ENCODE peak calls at places on chromosomes 11 and 22, in ten cellular contexts. R, A, J, L, H, N, C, B, X and K are unnamed samples.

GRCh38 chr22:46845281-46846153 is 83.1 kb downstream of the TBC1D22A start:
- DNase-seq in H (no peak), B (no peak), J (no peak), R (no peak), X (no peak), A (no peak), C (no peak), N (no peak), L (peak; percentile 81), K (no peak)

GRCh38 chr11:88522624-88523361 is 185.3 kb upstream of the CTSC start:
- DNase-seq in X (no peak), J (no peak), B (no peak), N (no peak), C (no peak), A (no peak), R (no peak), L (no peak), H (no peak), K (no peak)

GRCh38 chr11:63614136-63614664 is at the start of gene PLAAT3:
- DNase-seq in J (peak; percentile 76), A (peak; percentile 94), N (peak; percentile 64), L (peak; percentile 30), B (no peak), H (peak; percentile 36), X (peak; percentile 34), R (peak; percentile 78), C (peak; percentile 82), K (no peak)

GRCh38 chr11:46003647-46004046 is 81.2 kb downstream of the LARGE2 start:
- DNase-seq in C (no peak), N (no peak), J (no peak), L (peak; percentile 68), H (no peak), R (no peak), A (no peak), X (no peak), B (no peak), K (no peak)

GRCh38 chr22:49992921-49993648 is 19.5 kb downstream of the IL17REL start:
- DNase-seq in B (no peak), C (no peak), X (peak; percentile 75), H (no peak), A (peak; percentile 93), L (peak; percentile 63), N (no peak), J (peak; percentile 77), R (peak; percentile 83), K (peak; percentile 65)

GRCh38 chr11:108453207-108453835 is 14.0 kb downstream of the C11orf65 start:
- DNase-seq in J (no peak), H (no peak), C (no peak), X (no peak), A (no peak), L (no peak), N (no peak), R (no peak), B (no peak), K (no peak)

GRCh38 chr11:17531818-17532131 is 12.4 kb downstream of the USH1C start:
- DNase-seq in R (peak; percentile 31), B (no peak), J (no peak), H (no peak), A (no peak), N (no peak), X (no peak), L (peak; percentile 40), C (no peak), K (no peak)

GRCh38 chr22:49619301-49619700 is 208.4 kb downstream of the BRD1 start:
- DNase-seq in A (peak; percentile 66), N (no peak), B (no peak), L (no peak), X (no peak), H (no peak), J (no peak), C (no peak), R (no peak), K (no peak)

GRCh38 chr22:31230871-31231621 is 18.9 kb downstream of the LIMK2 start:
- DNase-seq in L (peak; percentile 84), B (no peak), J (peak; percentile 45), C (peak; percentile 52), H (no peak), R (peak; percentile 69), N (no peak), X (peak; percentile 35), A (no peak), K (peak; percentile 47)

GRCh38 chr11:2767071-2767470 is 67.3 kb upstream of the KCNQ1OT1 start:
- DNase-seq in J (no peak), N (no peak), H (no peak), B (no peak), X (no peak), A (no peak), R (no peak), L (no peak), C (no peak), K (no peak)

GRCh38 chr22:21940521-21940920 is 12.1 kb downstream of the PPM1F start:
- DNase-seq in N (no peak), A (peak; percentile 79), C (no peak), B (no peak), H (no peak), L (no peak), J (no peak), R (no peak), X (no peak), K (no peak)

GRCh38 chr22:37996515-37997246 is 12.3 kb upstream of the SOX10 start:
- DNase-seq in J (no peak), X (peak; percentile 28), B (no peak), H (no peak), C (no peak), R (no peak), A (no peak), N (no peak), L (no peak), K (no peak)

GRCh38 chr11:71446942-71447688 is 1.1 kb downstream of the DHCR7 start:
- DNase-seq in J (peak; percentile 66), H (no peak), L (peak; percentile 86), B (no peak), N (no peak), C (peak; percentile 39), A (no peak), R (peak; percentile 28), X (no peak), K (peak; percentile 87)

GRCh38 chr11:100629671-100630070 is 57.4 kb upstream of the ARHGAP42 start:
- DNase-seq in R (no peak), A (no peak), N (no peak), H (no peak), C (no peak), J (no peak), X (peak; percentile 38), L (peak; percentile 6), B (no peak), K (peak; percentile 23)

GRCh38 chr11:77082838-77083552 is 16.2 kb downstream of the CAPN5 start:
- DNase-seq in X (peak; percentile 2), B (no peak), A (no peak), C (no peak), H (no peak), J (no peak), R (peak; percentile 69), L (peak; percentile 72), N (no peak), K (no peak)

GRCh38 chr22:50627452-50627913 is 469 bp downstream of the ARSA start:
- DNase-seq in J (peak; percentile 71), B (no peak), C (no peak), A (peak; percentile 83), N (no peak), L (no peak), X (no peak), H (no peak), R (peak; percentile 31), K (peak; percentile 21)

GRCh38 chr22:24978308-24978707 is 25.8 kb downstream of the KIAA1671 start:
- DNase-seq in R (no peak), H (no peak), A (no peak), L (no peak), X (no peak), N (no peak), C (no peak), J (no peak), B (no peak), K (no peak)
- TF ChIP-seq CTCF in R (no peak), H (no peak), A (no peak), L (no peak), X (no peak), N (no peak), C (no peak), J (no peak), B (no peak), K (no peak)

DNA sequence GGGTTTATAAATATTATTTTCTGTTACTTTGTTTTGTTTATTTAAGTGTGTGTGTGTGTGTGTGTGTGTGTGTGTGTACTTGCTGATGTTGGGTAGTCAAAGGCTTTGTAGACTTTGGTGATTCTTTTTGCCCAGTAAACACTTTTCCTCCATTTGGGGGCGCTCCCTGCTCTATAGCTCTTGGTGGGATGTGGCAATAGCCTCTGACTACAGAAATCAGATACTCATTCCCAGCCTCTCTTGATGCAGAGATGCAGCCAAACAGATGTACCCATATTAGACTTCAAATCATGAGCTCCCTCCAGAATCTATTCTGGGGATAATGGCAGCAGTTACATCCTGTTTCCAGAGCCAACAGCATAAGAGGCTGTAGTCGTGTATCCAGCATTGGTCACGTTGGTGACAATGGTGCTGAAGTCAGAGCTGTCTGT is 33.4 kb upstream of the APOL5 start:
- DNase-seq in J (peak; percentile 67), B (no peak), C (no peak), N (no peak), R (no peak), H (no peak), L (peak; percentile 76), X (peak; percentile 13), A (no peak), K (peak; percentile 39)
- TF ChIP-seq CTCF in J (peak; percentile 58), B (peak; percentile 19), C (no peak), N (peak; percentile 16), R (no peak), H (peak; percentile 25), L (peak; percentile 63), X (peak; percentile 34), A (no peak), K (no peak)

GRCh38 chr11:34502949-34503348 is 10.6 kb downstream of the ELF5 start:
- DNase-seq in B (no peak), X (no peak), J (no peak), A (no peak), R (no peak), N (no peak), L (no peak), C (no peak), H (no peak), K (no peak)
- TF ChIP-seq CTCF in B (no peak), X (no peak), J (no peak), A (no peak), R (no peak), N (no peak), L (no peak), C (no peak), H (peak; percentile 21), K (no peak)

GRCh38 chr11:121323208-121323607 is 30.6 kb downstream of the SC5D start:
- DNase-seq in R (no peak), X (no peak), H (no peak), B (no peak), J (peak; percentile 56), A (no peak), L (no peak), C (no peak), N (no peak), K (no peak)

GRCh38 chr11:121326230-121326629 is 33.7 kb downstream of the SC5D start:
- DNase-seq in A (no peak), X (no peak), N (no peak), B (no peak), J (no peak), L (no peak), H (no peak), R (no peak), C (no peak), K (no peak)

GRCh38 chr11:121318848-121319834 is 26.6 kb downstream of the SC5D start:
- DNase-seq in J (peak; percentile 55), A (no peak), C (no peak), N (peak; percentile 24), R (no peak), X (peak; percentile 23), B (no peak), H (peak; percentile 32), L (peak; percentile 68), K (peak; percentile 57)

GRCh38 chr11:121321614-121322243 is 29.2 kb downstream of the SC5D start:
- DNase-seq in J (peak; percentile 61), B (no peak), H (peak; percentile 12), A (no peak), N (peak; percentile 9), R (peak; percentile 49), X (peak; percentile 67), C (no peak), L (peak; percentile 11), K (peak; percentile 59)
- TF ChIP-seq CTCF in J (peak; percentile 58), B (peak; percentile 57), H (peak; percentile 34), A (no peak), N (peak; percentile 63), R (peak; percentile 48), X (peak; percentile 73), C (peak; percentile 49), L (peak; percentile 7), K (peak; percentile 27)